ENCODE peak calls at places on chromosomes 12 and 14, in nine cellular contexts. A, G, U, D, B, Q, H, P and Z are unnamed samples.

GRCh38 chr14:103155013-103155412 is 31.8 kb downstream of the TNFAIP2 start:
- DNase-seq in A (no peak), Q (no peak), U (peak), G (no peak), B (no peak), D (no peak), H (peak), P (no peak), Z (no peak)

GRCh38 chr14:53996041-53996440 is 39.4 kb upstream of the BMP4 start:
- DNase-seq in B (no peak), P (no peak), A (no peak), D (no peak), H (no peak), U (no peak), G (no peak), Q (no peak), Z (no peak)

GRCh38 chr14:49882826-49883694 is 9.8 kb upstream of the ARF6 start:
- DNase-seq in U (no peak), B (no peak), Q (no peak), D (no peak), P (no peak), H (no peak), A (no peak), G (no peak), Z (no peak)

GRCh38 chr12:45273717-45274271 is 57.9 kb downstream of the ANO6 start:
- DNase-seq in Q (no peak), P (no peak), A (no peak), H (no peak), U (peak), D (no peak), G (no peak), B (peak), Z (no peak)

GRCh38 chr12:98373019-98373554 is 142.3 kb upstream of the TMPO start:
- DNase-seq in B (no peak), U (no peak), A (no peak), G (peak), H (no peak), D (no peak), Q (no peak), P (peak), Z (peak)

GRCh38 chr12:5088586-5089264 is 45.0 kb downstream of the KCNA5 start:
- DNase-seq in G (no peak), H (no peak), D (no peak), P (no peak), B (peak), Q (no peak), A (no peak), U (no peak), Z (no peak)

GRCh38 chr12:123269395-123269892 is 2.2 kb downstream of the CDK2AP1 start:
- DNase-seq in H (peak), Q (peak), A (no peak), B (peak), D (peak), G (no peak), U (peak), P (peak), Z (no peak)

GRCh38 chr12:19409376-19409775 is 29.9 kb upstream of the AEBP2 start:
- DNase-seq in H (no peak), A (no peak), Q (no peak), B (no peak), U (no peak), P (no peak), G (no peak), D (no peak), Z (no peak)

GRCh38 chr12:108724054-108724889 is 7.0 kb downstream of the CORO1C start:
- DNase-seq in B (no peak), D (no peak), U (no peak), A (no peak), G (no peak), P (no peak), H (no peak), Q (no peak), Z (no peak)

GRCh38 chr12:8913702-8914032 is 642 bp upstream of the PHC1 start:
- DNase-seq in U (no peak), H (no peak), Q (no peak), A (no peak), G (no peak), P (no peak), B (no peak), D (no peak), Z (no peak)

GRCh38 chr14:60865378-60866127 is 115.3 kb downstream of the TRMT5 start:
- DNase-seq in G (no peak), A (no peak), U (no peak), Q (no peak), P (no peak), D (no peak), B (no peak), H (no peak), Z (no peak)